ENCODE peak calls at places on chromosomes 5 and 9, in six cellular contexts. M is astrocyte, G is tibial nerve, R is OCI-LY7, H is stomach, V is breast epithelium. J is an unnamed sample. For H3K4me1, the result is how much of the 10 kb centered on the place peaks cover.

GRCh38 chr5:54315736-54316135 is 5.4 kb upstream of the ARL15 start:
- DNase-seq in R (no peak), H (no peak), G (no peak), V (no peak), M (no peak), J (no peak)

GRCh38 chr5:10655041-10655685 is 91.3 kb downstream of the ANKRD33B start:
- DNase-seq in M (peak), G (no peak), V (no peak), R (no peak), H (peak), J (no peak)

GRCh38 chr9:137264067-137264466 is 8.9 kb downstream of the NELFB start:
- DNase-seq in V (no peak), G (no peak), R (no peak), M (no peak), H (no peak), J (no peak)

GRCh38 chr5:96880402-96881164 is 4.3 kb downstream of the ERAP2 start:
- DNase-seq in V (no peak), G (no peak), M (peak), R (no peak), H (no peak), J (no peak)

GRCh38 chr9:78030553-78031270 is 899 bp downstream of the GNAQ start:
- DNase-seq in H (peak), V (no peak), R (no peak), M (no peak), G (peak), J (peak)

GRCh38 chr9:110125207-110125751 is 82.7 kb downstream of the C9orf152 start:
- DNase-seq in M (peak), G (peak), V (peak), H (peak), R (no peak), J (no peak)

GRCh38 chr5:19940192-19940591 is 47.8 kb downstream of the CDH18 start:
- DNase-seq in V (no peak), M (no peak), H (no peak), R (no peak), G (no peak), J (no peak)

GRCh38 chr9:134635431-134636141 is 6.0 kb upstream of the COL5A1 start:
- DNase-seq in R (no peak), M (no peak), V (no peak), H (no peak), G (no peak), J (no peak)

GRCh38 chr5:150085950-150086715 is at the start of gene CSF1R:
- DNase-seq in G (no peak), R (no peak), M (no peak), H (peak), V (no peak), J (no peak)

GRCh38 chr5:2901096-2901495 is 149.6 kb upstream of the IRX2 start:
- DNase-seq in V (no peak), R (no peak), H (no peak), M (no peak), G (no peak), J (no peak)

GRCh38 chr9:108108802-108109448 is 619.4 kb upstream of the KLF4 start:
- DNase-seq in V (no peak), M (peak), G (no peak), H (no peak), R (no peak), J (no peak)

GRCh38 chr5:68685861-68686260 is 408.0 kb upstream of the SLC30A5 start:
- DNase-seq in H (no peak), V (no peak), G (no peak), R (no peak), M (no peak), J (no peak)

GRCh38 chr5:132812949-132813598 is at the start of gene SOWAHA:
- DNase-seq in G (no peak), V (no peak), M (no peak), H (peak), R (no peak), J (no peak)

GRCh38 chr9:84567776-84568175 is 101.8 kb upstream of the NTRK2 start:
- DNase-seq in R (no peak), M (no peak), V (no peak), H (no peak), G (no peak), J (no peak)

GRCh38 chr5:131810510-131811249 is 13.9 kb upstream of the FNIP1 start:
- DNase-seq in H (no peak), R (peak), G (no peak), M (no peak), V (no peak), J (no peak)

GRCh38 chr5:56175465-56175864 is 57.7 kb downstream of the ANKRD55 start:
- DNase-seq in R (no peak), H (no peak), G (peak), V (no peak), M (peak), J (no peak)

GRCh38 chr9:127661342-127661741 is 45.4 kb upstream of the CFAP157 start:
- DNase-seq in G (no peak), M (no peak), V (no peak), H (no peak), R (no peak), J (no peak)

GRCh38 chr5:69525490-69525889 is 32.9 kb downstream of the OCLN start:
- DNase-seq in H (no peak), R (no peak), M (no peak), V (no peak), G (no peak), J (no peak)

GRCh38 chr5:138819065-138819464 is 56.1 kb downstream of the LRRTM2 start:
- DNase-seq in V (no peak), G (no peak), M (no peak), R (no peak), H (no peak), J (no peak)

GRCh38 chr9:133059623-133060022 is 2.2 kb upstream of the CEL start:
- DNase-seq in G (no peak), V (no peak), M (no peak), R (peak), H (no peak), J (no peak)

GRCh38 chr9:136799079-136799853 is 3.1 kb downstream of the CCDC183 start:
- DNase-seq in H (peak), G (no peak), M (no peak), R (no peak), V (peak), J (no peak)

GRCh38 chr9:128072144-128073021 is 4.4 kb downstream of the SLC25A25 start:
- DNase-seq in V (peak), G (peak), M (peak), H (peak), R (peak), J (peak)

GRCh38 chr9:89039664-89040063 is 48.4 kb downstream of the S1PR3 start:
- DNase-seq in H (no peak), R (no peak), M (no peak), V (no peak), G (no peak), J (no peak)

GRCh38 chr9:109010676-109011655 is 2.3 kb downstream of the CTNNAL1 start:
- DNase-seq in M (peak), R (peak), G (no peak), V (no peak), H (no peak), J (peak)

GRCh38 chr5:147887925-147888324 is 9.4 kb downstream of the SCGB3A2 start:
- DNase-seq in H (no peak), R (no peak), V (no peak), G (no peak), M (peak), J (no peak)

GRCh38 chr9:124683043-124683442 is 88.1 kb downstream of the NR6A1 start:
- DNase-seq in G (no peak), V (no peak), R (no peak), H (no peak), M (no peak), J (no peak)

GRCh38 chr9:19231126-19232035 is 888 bp downstream of the DENND4C start:
- DNase-seq in M (peak), G (no peak), V (no peak), H (peak), R (peak), J (no peak)

GRCh38 chr5:115946655-115947054 is 15.6 kb upstream of the LVRN start:
- DNase-seq in G (no peak), H (no peak), M (no peak), R (no peak), V (no peak), J (no peak)

GRCh38 chr5:10306806-10307205 is 896 bp downstream of the CMBL start:
- DNase-seq in V (no peak), G (no peak), H (no peak), R (no peak), M (no peak), J (no peak)

GRCh38 chr5:57493034-57493433 is 10.4 kb upstream of the ACTBL2 start:
- DNase-seq in V (no peak), R (no peak), G (no peak), M (peak), H (no peak), J (no peak)

GRCh38 chr9:113468716-113469448 is 5.4 kb downstream of the RGS3 start:
- DNase-seq in G (no peak), H (no peak), R (no peak), M (no peak), V (no peak), J (no peak)

GRCh38 chr5:173689171-173689676 is 72.8 kb upstream of the BOD1 start:
- DNase-seq in G (no peak), H (peak), M (no peak), V (no peak), R (no peak), J (no peak)

GRCh38 chr9:2741441-2742158 is 24.3 kb downstream of the KCNV2 start:
- DNase-seq in M (no peak), R (no peak), V (no peak), H (no peak), G (no peak), J (no peak)

GRCh38 chr5:72459089-72459661 is 48.0 kb downstream of the ZNF366 start:
- DNase-seq in M (peak), H (no peak), R (no peak), V (no peak), G (no peak), J (no peak)
- H3K4me1 ChIP-seq in M (under half), H (under half), R (under half), V (under half), G (under half), J (under half)

DNA sequence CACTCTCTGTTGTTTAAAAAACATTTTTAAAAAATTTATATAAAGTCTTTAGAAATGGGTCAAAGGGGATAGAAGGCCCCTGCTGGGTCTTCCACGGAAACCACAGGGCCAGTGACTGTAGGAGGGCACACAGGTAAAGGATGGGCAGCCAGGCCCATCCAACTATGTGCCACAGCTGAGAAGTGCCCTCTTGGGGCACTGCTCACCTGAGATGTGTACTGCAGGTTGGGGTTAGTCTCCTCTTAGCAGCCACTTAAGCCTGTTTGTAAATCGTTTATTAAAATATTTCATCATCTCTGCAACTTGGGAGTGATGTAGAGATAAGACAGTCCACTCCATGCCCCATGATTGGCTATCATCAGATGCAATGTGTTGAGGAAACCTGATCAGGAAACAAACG is 222.4 kb downstream of the DIRAS2 start:
- DNase-seq in V (no peak), R (no peak), G (no peak), M (no peak), H (no peak), J (no peak)
- TF ChIP-seq CTCF in V (no peak), R (no peak), G (no peak), M (no peak), H (no peak), J (no peak)

GRCh38 chr5:100520348-100520747 is 14.8 kb upstream of the FAM174A start:
- DNase-seq in H (no peak), R (no peak), V (no peak), M (no peak), G (no peak), J (no peak)

GRCh38 chr5:100516285-100516684 is 18.9 kb upstream of the FAM174A start:
- DNase-seq in V (no peak), R (no peak), G (no peak), H (no peak), M (no peak), J (no peak)

GRCh38 chr5:100518377-100518776 is 16.8 kb upstream of the FAM174A start:
- DNase-seq in R (no peak), G (no peak), V (no peak), M (no peak), H (no peak), J (no peak)

GRCh38 chr5:100519075-100519474 is 16.1 kb upstream of the FAM174A start:
- DNase-seq in V (no peak), G (no peak), M (no peak), R (no peak), H (no peak), J (no peak)

DNA sequence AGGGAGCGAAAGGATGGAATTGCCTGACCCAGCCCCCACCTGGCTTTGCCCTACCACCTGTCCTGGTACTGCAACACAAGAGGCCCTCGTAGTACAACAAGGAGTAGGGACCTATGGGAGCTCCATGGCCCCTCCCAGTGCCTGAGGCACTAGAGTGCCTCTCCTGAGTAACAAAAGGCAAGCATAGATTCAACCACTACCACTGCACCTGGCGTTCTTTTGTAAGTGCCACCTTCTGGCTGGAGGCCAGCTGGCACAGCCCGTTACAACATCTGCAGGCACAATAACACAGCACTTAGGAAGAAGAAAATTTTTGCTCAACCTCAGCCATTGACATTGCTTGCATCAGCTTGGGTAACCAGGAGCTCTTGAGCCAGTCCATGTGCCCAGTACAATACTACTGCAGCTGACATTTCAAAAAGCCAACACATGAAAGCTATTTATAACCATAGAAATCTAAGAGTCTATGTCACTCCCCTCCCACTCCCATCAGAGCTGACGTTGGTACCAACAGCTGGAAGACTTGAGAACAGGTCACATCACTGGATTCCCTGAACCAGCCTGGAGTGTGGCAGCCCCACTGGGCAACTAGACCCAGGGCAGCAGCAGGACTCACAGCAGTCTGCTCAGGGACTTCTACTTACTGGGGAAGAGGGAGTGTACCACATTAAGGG is 17.7 kb upstream of the FAM174A start:
- DNase-seq in H (no peak), R (peak), M (no peak), V (no peak), G (no peak), J (no peak)
- H3K4me1 ChIP-seq in H (under half), R (under half), M (under half), V (under half), G (under half), J (under half)

DNA sequence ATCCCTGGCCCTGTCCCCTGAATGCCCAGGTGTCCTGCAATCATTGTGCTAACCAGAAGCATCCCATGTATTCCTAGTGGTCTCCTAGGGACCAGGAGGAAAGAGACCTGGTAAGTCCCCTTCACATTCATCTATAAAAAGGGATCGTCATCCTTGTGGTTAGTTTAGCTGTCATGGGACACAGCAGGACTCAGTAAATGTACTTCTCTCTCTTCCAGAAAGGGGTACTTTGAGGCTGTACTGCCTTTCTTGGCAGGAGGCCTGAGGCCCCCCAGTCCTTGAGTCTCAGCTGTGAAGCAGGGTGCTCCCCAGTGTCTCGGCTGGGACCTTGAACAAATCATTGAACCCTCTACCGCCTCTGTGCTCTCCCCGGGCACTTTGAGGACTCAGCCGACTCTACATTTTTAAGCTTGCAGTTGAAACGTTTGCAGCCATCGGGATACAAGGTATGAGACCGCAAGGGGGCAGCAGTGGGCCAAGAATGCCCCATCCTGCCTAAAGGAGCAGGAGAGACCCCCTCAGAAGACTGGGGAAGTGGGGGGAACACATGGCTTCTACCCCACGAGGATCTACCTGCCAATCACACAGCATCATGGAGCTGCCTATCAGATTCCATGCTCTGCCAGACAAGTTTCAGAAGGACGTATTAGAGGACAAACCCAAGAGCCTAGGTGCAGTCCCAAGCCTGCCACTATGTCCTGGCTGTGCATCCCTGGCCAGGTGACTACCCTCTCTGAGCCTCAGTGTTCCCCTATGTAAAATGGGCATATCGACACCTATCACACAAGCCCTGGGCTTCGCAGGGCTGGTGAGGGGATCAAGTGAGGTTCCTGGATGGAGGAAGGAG is 2.4 kb upstream of the PHYKPL start:
- DNase-seq in M (peak), V (no peak), R (peak), H (peak), G (peak), J (peak)
- TF ChIP-seq CTCF in M (peak), V (peak), R (peak), H (peak), G (peak), J (peak)

GRCh38 chr5:107418071-107418470 is 252.7 kb downstream of the EFNA5 start:
- DNase-seq in G (no peak), M (no peak), V (no peak), R (no peak), H (no peak), J (no peak)

GRCh38 chr5:107414802-107415201 is 255.9 kb downstream of the EFNA5 start:
- DNase-seq in R (no peak), G (no peak), V (no peak), M (no peak), H (no peak), J (no peak)

GRCh38 chr5:107415762-107416161 is 255.0 kb downstream of the EFNA5 start:
- DNase-seq in H (no peak), R (no peak), V (no peak), M (no peak), G (no peak), J (no peak)

GRCh38 chr5:107418902-107419301 is 251.8 kb downstream of the EFNA5 start:
- DNase-seq in R (no peak), H (no peak), G (no peak), V (no peak), M (no peak), J (no peak)

GRCh38 chr5:107413754-107414153 is 257.0 kb downstream of the EFNA5 start:
- DNase-seq in R (no peak), M (no peak), H (no peak), V (no peak), G (no peak), J (no peak)
- H3K4me1 ChIP-seq in R (under half), M (under half), H (under half), V (under half), G (under half), J (under half)

J was measured in CD8-positive, alpha-beta T cell.